ENCODE peak calls at places on chromosomes 7 and 10, in four cellular contexts. J is mammary epithelial cell, V is tibial artery, P is dorsolateral prefrontal cortex. R is an unnamed sample.

GRCh38 chr7:1979591-1980560 is 252.9 kb downstream of the MAD1L1 start:
- DNase-seq in J (no peak), V (peak), P (peak), R (no peak)

GRCh38 chr7:151174246-151175046 is 7.0 kb upstream of the GBX1 start:
- DNase-seq in J (no peak), V (peak), P (no peak), R (peak)

GRCh38 chr7:91164948-91165845 is 99.0 kb upstream of the FZD1 start:
- DNase-seq in J (peak), V (no peak), P (no peak), R (no peak)

GRCh38 chr7:25754333-25754732 is 397.7 kb upstream of the NFE2L3 start:
- DNase-seq in J (no peak), V (peak), P (no peak), R (no peak)

GRCh38 chr10:1289591-1289990 is 233.4 kb downstream of the WDR37 start:
- DNase-seq in J (peak), V (no peak), P (no peak), R (no peak)

GRCh38 chr7:127974611-127975010 is 56.6 kb downstream of the LRRC4 start:
- DNase-seq in J (no peak), V (no peak), P (no peak), R (no peak)

GRCh38 chr7:128161466-128162125 is 79.5 kb upstream of the LEP start:
- DNase-seq in J (peak), V (no peak), P (no peak), R (no peak)

GRCh38 chr10:125823663-125824251 is 411 bp downstream of the BCCIP start:
- DNase-seq in J (peak), V (no peak), P (no peak), R (no peak)

GRCh38 chr7:105454058-105454739 is 65.5 kb upstream of the SRPK2 start:
- DNase-seq in J (peak), V (no peak), P (no peak), R (no peak)

GRCh38 chr7:47477191-47478016 is 104.5 kb downstream of the TNS3 start:
- DNase-seq in J (no peak), V (no peak), P (no peak), R (no peak)

GRCh38 chr10:63633677-63634487 is 112.7 kb downstream of the REEP3 start:
- DNase-seq in J (peak), V (no peak), P (no peak), R (no peak)

GRCh38 chr10:132703305-132704007 is 82.5 kb downstream of the NKX6-2 start:
- DNase-seq in J (no peak), V (peak), P (no peak), R (no peak)

GRCh38 chr7:134474902-134475301 is 16.0 kb upstream of the AKR1B1 start:
- DNase-seq in J (no peak), V (no peak), P (no peak), R (no peak)

GRCh38 chr10:79484476-79484875 is 27.9 kb upstream of the EIF5AL1 start:
- DNase-seq in J (no peak), V (peak), P (no peak), R (no peak)

GRCh38 chr10:58352956-58353610 is 18.3 kb downstream of the UBE2D1 start:
- DNase-seq in J (no peak), V (no peak), P (no peak), R (no peak)

GRCh38 chr10:48522011-48522765 is 82.7 kb downstream of the ARHGAP22 start:
- DNase-seq in J (no peak), V (no peak), P (peak), R (peak)

GRCh38 chr10:22851865-22852239 is 76.0 kb upstream of the ARMC3 start:
- DNase-seq in J (peak), V (no peak), P (no peak), R (no peak)

GRCh38 chr7:94182066-94182465 is 177.9 kb upstream of the BET1 start:
- DNase-seq in J (peak), V (no peak), P (no peak), R (no peak)

GRCh38 chr10:11242443-11243386 is 225.0 kb downstream of the CELF2 start:
- DNase-seq in J (no peak), V (no peak), P (peak), R (no peak)

GRCh38 chr7:80783688-80784327 is 135.0 kb downstream of the SEMA3C start:
- DNase-seq in J (no peak), V (no peak), P (no peak), R (no peak)

GRCh38 chr10:124341768-124342135 is 77.0 kb downstream of the OAT start:
- DNase-seq in J (no peak), V (peak), P (no peak), R (peak)

GRCh38 chr10:76195990-76196389 is 764.6 kb downstream of the LRMDA start:
- DNase-seq in J (no peak), V (no peak), P (no peak), R (no peak)

GRCh38 chr7:128123291-128124037 is 92.2 kb upstream of the LRRC4 start:
- DNase-seq in J (no peak), V (peak), P (no peak), R (peak)

GRCh38 chr10:16470747-16471146 is 33.9 kb downstream of the PTER start:
- DNase-seq in J (no peak), V (no peak), P (no peak), R (no peak)

GRCh38 chr7:155466814-155467675 is 9.1 kb downstream of the EN2 start:
- DNase-seq in J (no peak), V (no peak), P (no peak), R (no peak)

GRCh38 chr10:126384269-126384873 is 3.9 kb downstream of the ADAM12 start:
- DNase-seq in J (no peak), V (no peak), P (no peak), R (no peak)

GRCh38 chr10:74863508-74863907 is 37.1 kb downstream of the KAT6B start:
- DNase-seq in J (peak), V (no peak), P (no peak), R (no peak)

GRCh38 chr10:132149917-132150316 is 36.8 kb upstream of the DPYSL4 start:
- DNase-seq in J (no peak), V (peak), P (no peak), R (no peak)

GRCh38 chr10:128173383-128173782 is 47.2 kb upstream of the MKI67 start:
- DNase-seq in J (no peak), V (no peak), P (no peak), R (no peak)

GRCh38 chr7:10708447-10708846 is 265.2 kb upstream of the PHF14 start:
- DNase-seq in J (no peak), V (no peak), P (no peak), R (no peak)

GRCh38 chr10:132899054-132899750 is 43.2 kb downstream of the CFAP46 start:
- DNase-seq in J (no peak), V (peak), P (peak), R (no peak)

GRCh38 chr7:46854958-46855473 is 726.9 kb downstream of the TNS3 start:
- DNase-seq in J (peak), V (no peak), P (no peak), R (no peak)

GRCh38 chr10:70378122-70378521 is 4.3 kb downstream of the LRRC20 start:
- DNase-seq in J (peak), V (no peak), P (no peak), R (no peak)

GRCh38 chr7:130884437-130885417 is 150.7 kb upstream of the KLF14 start:
- DNase-seq in J (peak), V (no peak), P (no peak), R (no peak)

GRCh38 chr7:130888468-130888867 is 154.5 kb upstream of the KLF14 start:
- DNase-seq in J (no peak), V (no peak), P (no peak), R (no peak)

GRCh38 chr7:130888017-130888371 is 154.0 kb upstream of the KLF14 start:
- DNase-seq in J (no peak), V (no peak), P (no peak), R (no peak)

GRCh38 chr7:130887182-130888016 is 153.4 kb upstream of the KLF14 start:
- DNase-seq in J (peak), V (no peak), P (no peak), R (no peak)

GRCh38 chr7:130886438-130887135 is 152.6 kb upstream of the KLF14 start:
- DNase-seq in J (no peak), V (no peak), P (no peak), R (no peak)
- H3K27ac ChIP-seq in J (peak), V (peak), P (peak), R (peak)

GRCh38 chr10:92690211-92691041 is 671 bp downstream of the HHEX start:
- DNase-seq in J (peak), V (peak), P (no peak), R (no peak)
- H3K27ac ChIP-seq in J (no peak), V (peak), P (peak), R (peak)

GRCh38 chr10:119852822-119853221 is 19.8 kb downstream of the MCMBP start:
- DNase-seq in J (no peak), V (no peak), P (no peak), R (no peak)

GRCh38 chr10:119849944-119850343 is 22.7 kb downstream of the MCMBP start:
- DNase-seq in J (no peak), V (no peak), P (no peak), R (no peak)

GRCh38 chr10:119853584-119853983 is 19.1 kb downstream of the MCMBP start:
- DNase-seq in J (no peak), V (no peak), P (no peak), R (no peak)

GRCh38 chr10:119849031-119849789 is 23.4 kb downstream of the MCMBP start:
- DNase-seq in J (no peak), V (no peak), P (no peak), R (no peak)

DNA sequence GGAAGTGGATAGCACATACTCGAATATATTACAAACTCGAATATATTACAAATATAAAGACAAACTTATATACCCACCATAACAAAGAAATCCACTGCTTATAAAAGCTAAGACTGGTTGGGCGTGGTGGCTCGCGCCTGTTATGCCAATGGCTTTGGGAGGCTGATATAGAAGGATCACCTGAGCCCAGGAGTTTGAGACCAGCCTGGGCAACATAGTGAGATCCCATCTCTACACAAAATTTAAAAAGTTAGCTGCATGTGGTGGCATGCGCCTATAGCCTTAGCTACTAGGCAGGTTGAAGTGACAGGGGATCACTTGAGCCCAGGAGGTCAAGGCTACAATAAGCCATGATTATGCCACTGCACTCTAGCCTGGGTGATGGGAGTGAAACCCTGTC is 20.4 kb downstream of the MCMBP start:
- DNase-seq in J (no peak), V (no peak), P (no peak), R (no peak)
- H3K27ac ChIP-seq in J (no peak), V (no peak), P (no peak), R (no peak)

GRCh38 chr7:148700693-148701092 is 2.0 kb downstream of the CUL1 start:
- DNase-seq in J (no peak), V (no peak), P (no peak), R (no peak)
- H3K27ac ChIP-seq in J (peak), V (peak), P (no peak), R (no peak)

GRCh38 chr10:102796407-102797176 is 40.6 kb downstream of the CYP17A1 start:
- DNase-seq in J (no peak), V (peak), P (peak), R (peak)

GRCh38 chr10:102800601-102801335 is 36.4 kb downstream of the CYP17A1 start:
- DNase-seq in J (no peak), V (no peak), P (no peak), R (no peak)

GRCh38 chr10:102799691-102800435 is 37.4 kb downstream of the CYP17A1 start:
- DNase-seq in J (no peak), V (peak), P (no peak), R (no peak)

GRCh38 chr10:102791754-102792153 is 45.5 kb downstream of the CYP17A1 start:
- DNase-seq in J (no peak), V (no peak), P (no peak), R (no peak)

DNA sequence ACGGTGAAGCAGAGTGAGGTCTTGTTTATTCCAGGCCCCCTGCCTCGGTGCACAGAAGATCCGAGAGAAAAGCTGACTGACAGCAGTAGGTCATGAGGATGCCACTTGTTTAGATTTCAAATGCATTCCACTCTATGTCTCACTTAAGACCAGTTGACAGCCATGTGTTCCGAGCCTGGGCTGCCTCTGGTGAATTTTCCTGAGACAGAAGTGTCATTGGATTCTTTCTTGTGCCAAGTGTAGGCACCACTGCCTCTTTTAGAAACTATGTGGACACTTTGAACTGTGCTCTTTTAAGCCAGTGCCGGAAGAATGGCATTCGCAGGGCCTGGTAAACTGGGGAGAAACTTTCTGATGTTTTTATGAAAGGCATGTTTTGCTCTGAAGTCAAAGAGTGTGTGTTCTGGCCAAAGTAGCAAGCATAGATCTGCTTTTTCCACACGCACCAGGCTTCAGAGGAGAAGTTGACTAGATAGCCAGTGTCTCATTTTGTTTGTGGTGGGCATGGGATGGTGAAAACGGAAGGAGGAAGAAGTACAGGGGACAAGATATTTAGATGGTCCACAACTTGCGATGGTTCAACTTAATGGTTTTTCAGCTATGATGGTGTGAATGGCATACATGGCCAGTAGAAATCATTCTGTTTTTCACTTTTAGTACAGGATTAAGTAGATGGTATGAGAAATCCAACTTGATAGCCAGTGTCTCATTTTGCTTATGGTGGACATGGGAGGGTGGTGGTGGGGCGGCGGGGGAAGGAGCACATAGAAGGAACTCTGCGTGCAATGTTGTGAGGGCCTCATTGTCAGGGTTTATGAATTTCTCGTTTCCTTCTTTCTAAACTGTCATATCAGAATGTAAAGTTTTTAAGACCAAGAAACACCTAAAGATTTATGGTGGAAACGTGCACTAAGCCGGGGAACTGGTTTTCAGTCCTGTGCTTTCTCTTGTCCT is 41.5 kb downstream of the CYP17A1 start:
- DNase-seq in J (no peak), V (no peak), P (no peak), R (no peak)
- H3K27ac ChIP-seq in J (no peak), V (peak), P (peak), R (peak)

GRCh38 chr10:6068422-6068821 is 6.3 kb upstream of the IL2RA start:
- DNase-seq in J (no peak), V (peak), P (no peak), R (no peak)
- H3K27ac ChIP-seq in J (no peak), V (no peak), P (peak), R (no peak)

GRCh38 chr10:97714401-97715258 is 1.1 kb downstream of the MARVELD1 start:
- DNase-seq in J (peak), V (peak), P (peak), R (peak)

GRCh38 chr10:97711640-97712267 is 1.8 kb upstream of the MARVELD1 start:
- DNase-seq in J (no peak), V (no peak), P (no peak), R (no peak)

GRCh38 chr10:97713351-97713827 is at the start of gene MARVELD1:
- DNase-seq in J (peak), V (peak), P (peak), R (peak)

GRCh38 chr10:97715259-97715874 is 1.8 kb downstream of the MARVELD1 start:
- DNase-seq in J (no peak), V (peak), P (no peak), R (no peak)

DNA sequence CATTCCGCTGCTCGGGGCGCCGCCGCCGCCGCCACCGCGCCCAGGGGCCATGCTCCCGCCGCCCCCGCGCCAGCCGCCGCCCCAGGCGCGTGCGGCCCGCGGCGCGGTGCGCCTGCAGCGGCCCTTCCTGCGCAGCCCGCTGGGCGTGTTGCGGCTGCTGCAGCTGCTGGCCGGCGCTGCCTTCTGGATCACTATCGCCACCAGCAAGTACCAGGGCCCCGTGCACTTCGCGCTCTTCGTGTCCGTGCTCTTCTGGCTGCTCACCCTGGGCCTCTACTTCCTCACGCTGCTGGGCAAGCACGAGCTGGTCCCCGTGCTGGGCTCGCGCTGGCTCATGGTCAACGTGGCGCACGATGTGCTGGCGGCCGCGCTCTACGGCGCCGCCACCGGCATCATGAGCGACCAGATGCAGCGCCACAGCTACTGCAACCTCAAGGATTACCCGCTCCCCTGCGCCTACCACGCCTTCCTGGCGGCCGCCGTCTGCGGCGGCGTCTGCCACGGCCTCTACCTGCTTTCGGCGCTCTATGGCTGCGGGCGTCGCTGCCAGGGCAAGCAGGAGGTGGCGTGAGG is 384 bp downstream of the MARVELD1 start:
- DNase-seq in J (peak), V (peak), P (peak), R (peak)
- H3K27ac ChIP-seq in J (peak), V (peak), P (peak), R (peak)

R was measured in coronary artery.